ENCODE peak calls at places on chromosomes 1 and 21, in nine cellular contexts. P is right lobe of liver; J is AG08396; S is HEK293T; L is Right ventricle myocardium superior; K is AG04450; V is activated T-cell treated with anti-CD3 and anti-CD28 coated beads, Interleukin-2, amount 50 U/mL, for 72 hours; Y is DMS153; R is hypothalamus. Q is an unnamed sample.

GRCh38 chr1:25784575-25785051 is 15.4 kb upstream of the SELENON start:
- DNase-seq in S (no peak), P (no peak), L (peak; percentile 72), R (no peak), Y (no peak), K (no peak), V (no peak), J (no peak), Q (no peak)

GRCh38 chr1:6245869-6246496 is 2.0 kb downstream of the HES3 start:
- DNase-seq in K (no peak), J (no peak), P (peak; percentile 56), R (no peak), S (peak; percentile 71), V (peak; percentile 76), Y (peak; percentile 64), L (no peak), Q (no peak)

GRCh38 chr1:170707959-170708666 is 44.2 kb downstream of the PRRX1 start:
- DNase-seq in J (peak; percentile 71), L (no peak), R (no peak), Y (no peak), P (no peak), K (peak; percentile 78), V (no peak), S (no peak), Q (peak; percentile 95)

GRCh38 chr1:92536593-92537332 is 50.0 kb upstream of the GFI1 start:
- DNase-seq in Y (no peak), V (peak; percentile 45), S (no peak), J (peak; percentile 22), R (no peak), L (no peak), P (no peak), K (no peak), Q (peak; percentile 56)

GRCh38 chr1:112674440-112674985 is at the start of gene MOV10:
- DNase-seq in V (peak; percentile 72), R (peak; percentile 33), K (peak; percentile 36), Y (peak; percentile 38), P (peak; percentile 84), J (peak; percentile 75), L (peak; percentile 87), S (peak; percentile 74), Q (no peak)

GRCh38 chr1:44249543-44249942 is 36.3 kb downstream of the DMAP1 start:
- DNase-seq in J (no peak), R (no peak), K (no peak), L (peak; percentile 57), P (no peak), V (no peak), Y (peak; percentile 67), S (no peak), Q (no peak)

GRCh38 chr1:26177182-26177684 is at the start of gene CNKSR1:
- DNase-seq in R (no peak), Y (peak; percentile 84), K (no peak), V (no peak), S (no peak), P (no peak), L (no peak), J (no peak), Q (no peak)

GRCh38 chr1:165954940-165955339 is 127.5 kb downstream of the UCK2 start:
- DNase-seq in L (no peak), Y (no peak), V (no peak), S (no peak), J (peak; percentile 66), R (no peak), K (peak; percentile 47), P (no peak), Q (no peak)

GRCh38 chr1:154712166-154712838 is 104.3 kb upstream of the ADAR start:
- DNase-seq in K (no peak), Y (no peak), J (no peak), V (no peak), L (no peak), P (no peak), R (no peak), S (no peak), Q (no peak)

GRCh38 chr1:150613061-150613920 is 16.1 kb downstream of the ENSA start:
- DNase-seq in P (peak; percentile 61), K (no peak), Y (peak; percentile 97), R (no peak), J (no peak), L (no peak), S (no peak), V (peak; percentile 66), Q (no peak)

GRCh38 chr1:54884768-54885167 is 2.2 kb downstream of the DHCR24 start:
- DNase-seq in L (no peak), S (no peak), Y (no peak), K (no peak), V (no peak), J (no peak), P (no peak), R (no peak), Q (no peak)

GRCh38 chr1:11055676-11056075 is 4.1 kb downstream of the SRM start:
- DNase-seq in S (no peak), R (no peak), K (no peak), J (no peak), P (no peak), V (no peak), Y (no peak), L (no peak), Q (no peak)

GRCh38 chr1:151846686-151847227 is 6.8 kb downstream of the THEM5 start:
- DNase-seq in S (no peak), L (no peak), Y (no peak), V (no peak), K (no peak), R (no peak), J (no peak), P (no peak), Q (no peak)

GRCh38 chr1:215475719-215476525 is 91.2 kb upstream of the KCTD3 start:
- DNase-seq in R (no peak), V (no peak), K (peak; percentile 29), L (no peak), P (no peak), J (peak; percentile 27), Y (no peak), S (no peak), Q (peak; percentile 54)

GRCh38 chr1:4108341-4108740 is 208.3 kb upstream of the C1orf174 start:
- DNase-seq in S (no peak), Y (no peak), L (no peak), R (no peak), K (no peak), P (no peak), J (no peak), V (no peak), Q (no peak)

GRCh38 chr21:8991968-8992621 is 1529.3 kb upstream of the TPTE start:
- DNase-seq in V (no peak), P (no peak), L (no peak), J (no peak), S (no peak), Y (no peak), K (no peak), R (no peak), Q (no peak)

GRCh38 chr1:21669033-21669286 is 197 bp downstream of the RAP1GAP start:
- DNase-seq in V (no peak), R (no peak), Y (no peak), S (no peak), P (no peak), J (no peak), L (no peak), K (no peak), Q (no peak)

GRCh38 chr1:17664322-17664721 is 90.8 kb upstream of the ACTL8 start:
- DNase-seq in J (no peak), S (no peak), P (no peak), V (no peak), K (no peak), Y (no peak), L (no peak), R (no peak), Q (no peak)

GRCh38 chr1:2468041-2468472 is 8.0 kb upstream of the PLCH2 start:
- DNase-seq in K (peak; percentile 13), Y (no peak), S (peak; percentile 46), V (peak; percentile 26), R (no peak), L (no peak), J (peak; percentile 79), P (no peak), Q (no peak)

GRCh38 chr1:38028671-38029070 is 16.1 kb downstream of the UTP11 start:
- DNase-seq in S (no peak), Y (no peak), R (no peak), V (no peak), L (no peak), P (no peak), K (no peak), J (no peak), Q (no peak)

GRCh38 chr1:74971982-74972381 is 162.2 kb upstream of the LHX8 start:
- DNase-seq in L (no peak), V (no peak), S (no peak), P (no peak), R (no peak), Y (no peak), J (no peak), K (no peak), Q (no peak)

GRCh38 chr1:209585672-209586071 is 2.2 kb downstream of the CAMK1G start:
- DNase-seq in V (no peak), J (peak; percentile 69), R (peak; percentile 73), L (peak; percentile 75), Y (peak; percentile 55), P (no peak), K (no peak), S (peak; percentile 28), Q (no peak)

GRCh38 chr1:203396595-203397194 is 45.8 kb upstream of the FMOD start:
- DNase-seq in S (no peak), R (no peak), P (no peak), V (no peak), Y (no peak), J (no peak), L (no peak), K (no peak), Q (no peak)

GRCh38 chr21:35150562-35151226 is 101.6 kb upstream of the RUNX1 start:
- DNase-seq in S (no peak), Y (no peak), V (no peak), R (no peak), P (no peak), J (peak; percentile 14), K (no peak), L (no peak), Q (peak; percentile 56)

GRCh38 chr1:2543543-2544092 is 12.6 kb upstream of the TNFRSF14 start:
- DNase-seq in K (no peak), V (peak; percentile 46), R (peak; percentile 77), P (no peak), Y (peak; percentile 61), J (no peak), S (no peak), L (no peak), Q (no peak)